ENCODE peak calls at places on chromosomes 12 and 14, in eight cellular contexts. G is kidney epithelial cell; S is AG09319; K is upper lobe of right lung; U is H9; Q is Panc1; O is mucosa of descending colon; I is CD8-positive, alpha-beta T cell. P is an unnamed sample.

GRCh38 chr12:21801522-21802288 is 27.2 kb upstream of the KCNJ8 start:
- DNase-seq in K (no peak), Q (no peak), U (no peak), G (no peak), S (no peak), O (no peak), I (no peak), P (no peak)

GRCh38 chr12:87413784-87414183 is 615.4 kb downstream of the C12orf50 start:
- DNase-seq in I (no peak), S (no peak), K (no peak), G (no peak), O (no peak), Q (no peak), U (no peak), P (no peak)

GRCh38 chr14:72129283-72129682 is 197.1 kb downstream of the RGS6 start:
- DNase-seq in I (no peak), U (no peak), S (no peak), G (no peak), O (no peak), Q (no peak), K (no peak), P (no peak)

GRCh38 chr12:54221402-54221984 is 32.7 kb upstream of the SMUG1 start:
- DNase-seq in U (no peak), G (no peak), O (no peak), I (no peak), K (no peak), S (no peak), Q (no peak), P (no peak)

GRCh38 chr12:13539051-13539450 is 342.5 kb downstream of the EMP1 start:
- DNase-seq in I (no peak), S (no peak), U (no peak), Q (no peak), K (no peak), G (no peak), O (peak; percentile 14), P (no peak)

GRCh38 chr12:46439793-46440511 is 67.4 kb upstream of the SLC38A2 start:
- DNase-seq in O (no peak), G (no peak), K (no peak), S (no peak), U (no peak), Q (no peak), I (no peak), P (no peak)

GRCh38 chr12:65892905-65893304 is 68.6 kb downstream of the HMGA2 start:
- DNase-seq in Q (peak; percentile 68), G (no peak), S (no peak), O (no peak), U (no peak), K (no peak), I (no peak), P (peak; percentile 46)

GRCh38 chr12:18383203-18383602 is 121.9 kb downstream of the PIK3C2G start:
- DNase-seq in S (peak; percentile 57), G (peak; percentile 41), Q (peak; percentile 50), I (no peak), O (no peak), U (no peak), K (no peak), P (peak; percentile 84)

GRCh38 chr12:89525002-89525823 is 617 bp upstream of the GALNT4 start:
- DNase-seq in G (no peak), I (peak; percentile 60), U (peak; percentile 71), K (peak; percentile 81), S (no peak), Q (no peak), O (peak; percentile 78), P (no peak)

GRCh38 chr12:54879132-54879531 is 24.8 kb downstream of the MUCL1 start:
- DNase-seq in U (no peak), Q (no peak), O (no peak), I (no peak), G (no peak), K (no peak), S (peak; percentile 1), P (no peak)

GRCh38 chr12:14211829-14212455 is 153.5 kb upstream of the ATF7IP start:
- DNase-seq in K (no peak), U (no peak), G (no peak), Q (no peak), S (no peak), O (peak; percentile 75), I (no peak), P (no peak)

GRCh38 chr14:54450535-54450934 is 9.4 kb upstream of the CNIH1 start:
- DNase-seq in K (no peak), G (no peak), O (peak; percentile 32), I (no peak), Q (no peak), S (peak; percentile 44), U (no peak), P (no peak)

GRCh38 chr14:26332966-26333365 is 264.9 kb downstream of the NOVA1 start:
- DNase-seq in S (no peak), I (no peak), O (peak; percentile 11), K (no peak), Q (no peak), U (no peak), G (no peak), P (no peak)

GRCh38 chr14:68695326-68695768 is 97.5 kb downstream of the ZFP36L1 start:
- DNase-seq in G (peak; percentile 100), K (no peak), U (no peak), S (peak; percentile 95), Q (peak; percentile 50), O (no peak), I (no peak), P (peak; percentile 97)

GRCh38 chr12:6917491-6918231 is 3.3 kb downstream of the ENO2 start:
- DNase-seq in I (no peak), U (no peak), S (no peak), O (no peak), Q (no peak), K (no peak), G (no peak), P (no peak)

GRCh38 chr14:94540031-94540794 is 21.0 kb upstream of the SERPINA4 start:
- DNase-seq in Q (no peak), U (no peak), S (no peak), K (no peak), I (no peak), G (no peak), O (no peak), P (no peak)
- TF ChIP-seq CTCF in Q (no peak), U (no peak), S (peak; percentile 7), K (no peak), I (no peak), G (no peak), O (no peak), P (peak; percentile 2)

DNA sequence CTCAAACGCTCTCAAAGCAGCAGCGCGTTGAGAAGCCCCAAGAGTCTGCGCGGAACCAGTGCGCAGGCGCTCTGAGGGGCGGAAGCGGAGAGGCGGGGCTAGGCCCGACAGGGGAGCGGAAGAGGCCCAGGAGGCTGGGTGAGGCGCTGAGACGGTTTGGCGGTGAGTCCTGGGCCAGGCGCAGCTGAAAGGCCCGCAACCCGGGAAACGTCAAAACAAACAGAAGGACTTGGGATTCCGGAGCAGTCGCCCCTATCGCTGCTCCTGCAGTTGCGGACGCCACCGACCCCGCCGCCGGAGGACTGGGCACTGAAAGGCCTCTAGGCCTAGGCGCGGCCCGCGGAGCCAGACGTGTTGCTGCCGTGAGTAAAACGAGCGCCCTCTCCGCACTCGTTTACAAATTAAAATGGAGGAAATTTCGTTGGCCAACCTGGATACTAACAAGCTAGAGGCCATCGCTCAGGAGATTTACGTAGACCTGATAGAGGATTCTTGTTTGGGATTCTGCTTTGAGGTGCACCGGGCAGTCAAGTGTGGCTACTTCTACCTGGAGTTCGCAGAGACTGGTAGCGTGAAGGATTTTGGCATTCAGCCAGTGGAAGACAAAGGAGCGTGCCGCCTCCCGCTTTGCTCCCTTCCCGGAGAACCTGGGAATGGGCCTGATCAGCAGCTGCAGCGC is at the start of gene ATXN7L3B:
- DNase-seq in G (peak; percentile 73), I (peak; percentile 97), O (peak; percentile 93), U (peak; percentile 96), Q (peak; percentile 80), S (peak; percentile 79), K (peak; percentile 97), P (peak; percentile 55)
- TF ChIP-seq CTCF in G (peak; percentile 22), I (no peak), O (no peak), U (no peak), Q (no peak), S (no peak), K (no peak), P (no peak)

GRCh38 chr12:124569375-124570148 is 2.1 kb upstream of the NCOR2 start:
- DNase-seq in O (no peak), Q (no peak), U (no peak), G (no peak), I (no peak), K (no peak), S (no peak), P (no peak)

GRCh38 chr12:124570810-124571209 is 3.4 kb upstream of the NCOR2 start:
- DNase-seq in K (no peak), U (no peak), I (no peak), Q (no peak), O (no peak), G (no peak), S (no peak), P (no peak)

GRCh38 chr12:124567035-124567672 is at the start of gene NCOR2:
- DNase-seq in G (no peak), U (no peak), O (no peak), S (no peak), I (peak; percentile 68), Q (no peak), K (peak; percentile 78), P (no peak)

GRCh38 chr12:124567673-124568373 is 411 bp upstream of the NCOR2 start:
- DNase-seq in G (no peak), Q (no peak), I (peak; percentile 87), O (peak; percentile 92), K (peak; percentile 98), S (peak; percentile 96), U (peak; percentile 75), P (peak; percentile 83)

DNA sequence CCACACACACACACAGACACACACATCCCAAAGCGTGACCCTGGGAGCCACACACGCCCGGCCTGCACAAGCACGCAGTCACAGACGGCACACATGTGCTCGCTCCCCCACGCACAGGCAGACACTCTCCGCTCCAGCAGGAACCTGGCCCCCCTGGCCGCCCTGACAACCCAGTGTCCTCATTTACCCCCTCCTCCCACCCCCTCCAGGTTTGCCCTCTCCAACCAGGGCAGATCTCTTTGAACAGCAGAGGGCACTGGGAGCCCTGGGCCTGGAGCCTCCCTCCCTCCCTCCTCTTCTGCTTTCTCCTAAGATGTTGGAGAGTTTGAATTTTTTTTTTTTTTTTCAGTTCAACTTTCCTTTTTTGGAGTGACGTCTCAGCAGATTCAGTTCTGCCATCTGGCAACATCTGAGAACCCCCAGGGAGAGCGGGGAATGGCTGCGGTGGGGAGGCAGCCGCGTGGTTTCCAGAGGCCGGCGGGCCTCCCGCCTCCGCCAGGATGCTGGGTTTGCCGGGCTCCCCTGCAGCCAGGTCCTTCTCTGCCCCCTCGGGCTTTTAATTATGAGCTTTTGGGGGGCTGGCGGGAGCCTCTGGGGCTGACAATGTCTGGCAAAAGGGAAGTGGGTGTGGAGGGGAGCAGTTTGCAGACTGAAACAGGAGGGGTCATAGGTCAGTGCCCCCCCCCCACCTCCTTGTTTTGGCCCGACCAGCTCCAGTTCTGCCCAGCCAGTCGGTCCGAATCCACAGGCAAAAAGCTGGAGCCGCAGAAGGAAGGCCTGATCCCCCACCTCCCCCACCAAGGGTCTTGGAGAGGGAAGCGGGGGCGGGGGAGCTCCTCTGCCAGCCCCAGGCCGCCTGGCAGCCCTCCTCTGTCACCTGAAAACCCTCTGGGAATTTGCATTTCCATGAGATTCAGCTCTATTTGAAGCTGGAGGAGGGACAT is 1.3 kb upstream of the NCOR2 start:
- DNase-seq in I (no peak), U (peak; percentile 71), O (peak; percentile 65), G (no peak), S (peak; percentile 88), Q (no peak), K (peak; percentile 86), P (peak; percentile 86)
- TF ChIP-seq CTCF in I (no peak), U (peak; percentile 46), O (no peak), G (peak; percentile 79), S (peak; percentile 72), Q (no peak), K (peak; percentile 26), P (peak; percentile 71)

GRCh38 chr12:3837049-3837448 is 36.1 kb downstream of the PARP11 start:
- DNase-seq in Q (no peak), G (no peak), K (no peak), S (no peak), O (no peak), U (peak; percentile 53), I (no peak), P (no peak)
- TF ChIP-seq CTCF in Q (no peak), G (no peak), K (no peak), S (no peak), O (no peak), U (peak; percentile 46), I (no peak), P (no peak)

P was measured in AG04449.